ENCODE peak calls at places on chromosome 14, in ten cellular contexts. One of them, this sample, is unnamed.

GRCh38 chr14:101372494-101372813 is 188.8 kb upstream of the DIO3 start:
- DNase-seq in progenitor cell of endocrine pancreas: no peak
- DNase-seq in CD4-positive, alpha-beta T cell: no peak
- DNase-seq in dorsolateral prefrontal cortex: no peak
- DNase-seq in fibroblast of lung: no peak
- DNase-seq in AG10803: no peak
- DNase-seq in astrocyte of the cerebellum: no peak
- DNase-seq in psoas muscle: no peak
- DNase-seq in endothelial cell of umbilical vein: no peak
- DNase-seq in brain microvascular endothelial cell: no peak
- DNase-seq in this sample: no peak

GRCh38 chr14:55333785-55334485 is 62.7 kb downstream of the FBXO34 start:
- DNase-seq in fibroblast of lung: peak
- DNase-seq in AG10803: no peak
- DNase-seq in CD4-positive, alpha-beta T cell: no peak
- DNase-seq in astrocyte of the cerebellum: no peak
- DNase-seq in psoas muscle: no peak
- DNase-seq in endothelial cell of umbilical vein: peak
- DNase-seq in brain microvascular endothelial cell: no peak
- DNase-seq in progenitor cell of endocrine pancreas: no peak
- DNase-seq in dorsolateral prefrontal cortex: no peak
- DNase-seq in this sample: no peak

GRCh38 chr14:29039171-29039570 is 272.6 kb downstream of the FOXG1 start:
- DNase-seq in endothelial cell of umbilical vein: no peak
- DNase-seq in AG10803: peak
- DNase-seq in psoas muscle: no peak
- DNase-seq in brain microvascular endothelial cell: no peak
- DNase-seq in dorsolateral prefrontal cortex: no peak
- DNase-seq in progenitor cell of endocrine pancreas: no peak
- DNase-seq in CD4-positive, alpha-beta T cell: no peak
- DNase-seq in astrocyte of the cerebellum: no peak
- DNase-seq in fibroblast of lung: peak
- DNase-seq in this sample: no peak

GRCh38 chr14:90518941-90519256 is 122.1 kb downstream of the CALM1 start:
- DNase-seq in AG10803: peak
- DNase-seq in astrocyte of the cerebellum: no peak
- DNase-seq in brain microvascular endothelial cell: no peak
- DNase-seq in dorsolateral prefrontal cortex: no peak
- DNase-seq in psoas muscle: no peak
- DNase-seq in fibroblast of lung: no peak
- DNase-seq in endothelial cell of umbilical vein: peak
- DNase-seq in progenitor cell of endocrine pancreas: no peak
- DNase-seq in CD4-positive, alpha-beta T cell: peak
- DNase-seq in this sample: no peak

GRCh38 chr14:58922211-58922940 is 266.1 kb upstream of the DAAM1 start:
- DNase-seq in brain microvascular endothelial cell: no peak
- DNase-seq in CD4-positive, alpha-beta T cell: no peak
- DNase-seq in AG10803: peak
- DNase-seq in dorsolateral prefrontal cortex: no peak
- DNase-seq in fibroblast of lung: no peak
- DNase-seq in psoas muscle: no peak
- DNase-seq in astrocyte of the cerebellum: no peak
- DNase-seq in progenitor cell of endocrine pancreas: no peak
- DNase-seq in endothelial cell of umbilical vein: no peak
- DNase-seq in this sample: no peak

GRCh38 chr14:56150645-56151345 is 32.6 kb downstream of the PELI2 start:
- DNase-seq in endothelial cell of umbilical vein: no peak
- DNase-seq in fibroblast of lung: no peak
- DNase-seq in brain microvascular endothelial cell: no peak
- DNase-seq in CD4-positive, alpha-beta T cell: no peak
- DNase-seq in progenitor cell of endocrine pancreas: no peak
- DNase-seq in dorsolateral prefrontal cortex: no peak
- DNase-seq in AG10803: no peak
- DNase-seq in psoas muscle: no peak
- DNase-seq in astrocyte of the cerebellum: no peak
- DNase-seq in this sample: no peak

GRCh38 chr14:21098134-21098891 is at the start of gene ZNF219:
- DNase-seq in endothelial cell of umbilical vein: peak
- DNase-seq in CD4-positive, alpha-beta T cell: no peak
- DNase-seq in astrocyte of the cerebellum: no peak
- DNase-seq in fibroblast of lung: peak
- DNase-seq in psoas muscle: peak
- DNase-seq in progenitor cell of endocrine pancreas: peak
- DNase-seq in AG10803: peak
- DNase-seq in brain microvascular endothelial cell: no peak
- DNase-seq in dorsolateral prefrontal cortex: no peak
- DNase-seq in this sample: no peak

GRCh38 chr14:50829472-50830043 is 1.4 kb downstream of the NIN start:
- DNase-seq in fibroblast of lung: no peak
- DNase-seq in endothelial cell of umbilical vein: no peak
- DNase-seq in CD4-positive, alpha-beta T cell: no peak
- DNase-seq in psoas muscle: no peak
- DNase-seq in AG10803: no peak
- DNase-seq in astrocyte of the cerebellum: no peak
- DNase-seq in progenitor cell of endocrine pancreas: no peak
- DNase-seq in brain microvascular endothelial cell: no peak
- DNase-seq in dorsolateral prefrontal cortex: no peak
- DNase-seq in this sample: no peak

GRCh38 chr14:57889245-57889644 is 23.4 kb upstream of the SLC35F4 start:
- DNase-seq in psoas muscle: no peak
- DNase-seq in fibroblast of lung: peak
- DNase-seq in progenitor cell of endocrine pancreas: no peak
- DNase-seq in AG10803: peak
- DNase-seq in brain microvascular endothelial cell: no peak
- DNase-seq in dorsolateral prefrontal cortex: peak
- DNase-seq in endothelial cell of umbilical vein: peak
- DNase-seq in astrocyte of the cerebellum: peak
- DNase-seq in CD4-positive, alpha-beta T cell: no peak
- DNase-seq in this sample: no peak

GRCh38 chr14:61211476-61212262 is 69.5 kb downstream of the TMEM30B start:
- DNase-seq in progenitor cell of endocrine pancreas: no peak
- DNase-seq in brain microvascular endothelial cell: no peak
- DNase-seq in psoas muscle: no peak
- DNase-seq in fibroblast of lung: no peak
- DNase-seq in CD4-positive, alpha-beta T cell: no peak
- DNase-seq in endothelial cell of umbilical vein: no peak
- DNase-seq in dorsolateral prefrontal cortex: no peak
- DNase-seq in astrocyte of the cerebellum: no peak
- DNase-seq in AG10803: no peak
- DNase-seq in this sample: no peak

GRCh38 chr14:95264271-95264973 is 55.3 kb downstream of the CLMN start:
- DNase-seq in AG10803: no peak
- DNase-seq in endothelial cell of umbilical vein: no peak
- DNase-seq in progenitor cell of endocrine pancreas: no peak
- DNase-seq in psoas muscle: no peak
- DNase-seq in fibroblast of lung: no peak
- DNase-seq in brain microvascular endothelial cell: no peak
- DNase-seq in CD4-positive, alpha-beta T cell: no peak
- DNase-seq in dorsolateral prefrontal cortex: no peak
- DNase-seq in astrocyte of the cerebellum: no peak
- DNase-seq in this sample: no peak

GRCh38 chr14:51472881-51473280 is 178.8 kb upstream of the FRMD6 start:
- DNase-seq in psoas muscle: no peak
- DNase-seq in astrocyte of the cerebellum: no peak
- DNase-seq in dorsolateral prefrontal cortex: no peak
- DNase-seq in fibroblast of lung: peak
- DNase-seq in progenitor cell of endocrine pancreas: no peak
- DNase-seq in AG10803: peak
- DNase-seq in brain microvascular endothelial cell: no peak
- DNase-seq in endothelial cell of umbilical vein: peak
- DNase-seq in CD4-positive, alpha-beta T cell: no peak
- DNase-seq in this sample: no peak

GRCh38 chr14:103909531-103910261 is 18.6 kb upstream of the TDRD9 start:
- DNase-seq in astrocyte of the cerebellum: no peak
- DNase-seq in endothelial cell of umbilical vein: no peak
- DNase-seq in progenitor cell of endocrine pancreas: no peak
- DNase-seq in AG10803: no peak
- DNase-seq in dorsolateral prefrontal cortex: no peak
- DNase-seq in CD4-positive, alpha-beta T cell: no peak
- DNase-seq in psoas muscle: no peak
- DNase-seq in fibroblast of lung: no peak
- DNase-seq in brain microvascular endothelial cell: no peak
- DNase-seq in this sample: no peak

GRCh38 chr14:68735836-68736235 is 57.0 kb downstream of the ZFP36L1 start:
- DNase-seq in dorsolateral prefrontal cortex: no peak
- DNase-seq in astrocyte of the cerebellum: no peak
- DNase-seq in AG10803: peak
- DNase-seq in psoas muscle: no peak
- DNase-seq in progenitor cell of endocrine pancreas: no peak
- DNase-seq in brain microvascular endothelial cell: no peak
- DNase-seq in CD4-positive, alpha-beta T cell: no peak
- DNase-seq in endothelial cell of umbilical vein: no peak
- DNase-seq in fibroblast of lung: peak
- DNase-seq in this sample: no peak

GRCh38 chr14:68730367-68730766 is 62.5 kb downstream of the ZFP36L1 start:
- DNase-seq in CD4-positive, alpha-beta T cell: no peak
- DNase-seq in dorsolateral prefrontal cortex: no peak
- DNase-seq in progenitor cell of endocrine pancreas: no peak
- DNase-seq in AG10803: no peak
- DNase-seq in psoas muscle: no peak
- DNase-seq in brain microvascular endothelial cell: no peak
- DNase-seq in fibroblast of lung: no peak
- DNase-seq in endothelial cell of umbilical vein: no peak
- DNase-seq in astrocyte of the cerebellum: no peak
- DNase-seq in this sample: no peak

GRCh38 chr14:68730811-68731425 is 61.9 kb downstream of the ZFP36L1 start:
- DNase-seq in brain microvascular endothelial cell: no peak
- DNase-seq in fibroblast of lung: no peak
- DNase-seq in astrocyte of the cerebellum: no peak
- DNase-seq in progenitor cell of endocrine pancreas: no peak
- DNase-seq in CD4-positive, alpha-beta T cell: no peak
- DNase-seq in psoas muscle: no peak
- DNase-seq in dorsolateral prefrontal cortex: no peak
- DNase-seq in endothelial cell of umbilical vein: no peak
- DNase-seq in AG10803: no peak
- DNase-seq in this sample: no peak

GRCh38 chr14:68734231-68734732 is 58.6 kb downstream of the ZFP36L1 start:
- DNase-seq in progenitor cell of endocrine pancreas: no peak
- DNase-seq in fibroblast of lung: no peak
- DNase-seq in psoas muscle: no peak
- DNase-seq in CD4-positive, alpha-beta T cell: no peak
- DNase-seq in dorsolateral prefrontal cortex: no peak
- DNase-seq in astrocyte of the cerebellum: no peak
- DNase-seq in AG10803: no peak
- DNase-seq in endothelial cell of umbilical vein: peak
- DNase-seq in brain microvascular endothelial cell: no peak
- DNase-seq in this sample: peak

GRCh38 chr14:68733086-68733621 is 59.7 kb downstream of the ZFP36L1 start:
- DNase-seq in astrocyte of the cerebellum: no peak
- DNase-seq in brain microvascular endothelial cell: no peak
- DNase-seq in AG10803: peak
- DNase-seq in dorsolateral prefrontal cortex: peak
- DNase-seq in CD4-positive, alpha-beta T cell: no peak
- DNase-seq in fibroblast of lung: no peak
- DNase-seq in progenitor cell of endocrine pancreas: no peak
- DNase-seq in endothelial cell of umbilical vein: no peak
- DNase-seq in psoas muscle: no peak
- DNase-seq in this sample: no peak
- TF ChIP-seq CTCF in astrocyte of the cerebellum: no peak
- TF ChIP-seq CTCF in brain microvascular endothelial cell: no peak
- TF ChIP-seq CTCF in AG10803: no peak
- TF ChIP-seq CTCF in dorsolateral prefrontal cortex: no peak
- TF ChIP-seq CTCF in CD4-positive, alpha-beta T cell: no peak
- TF ChIP-seq CTCF in fibroblast of lung: no peak
- TF ChIP-seq CTCF in progenitor cell of endocrine pancreas: no peak
- TF ChIP-seq CTCF in endothelial cell of umbilical vein: no peak
- TF ChIP-seq CTCF in psoas muscle: no peak
- TF ChIP-seq CTCF in this sample: no peak

DNA sequence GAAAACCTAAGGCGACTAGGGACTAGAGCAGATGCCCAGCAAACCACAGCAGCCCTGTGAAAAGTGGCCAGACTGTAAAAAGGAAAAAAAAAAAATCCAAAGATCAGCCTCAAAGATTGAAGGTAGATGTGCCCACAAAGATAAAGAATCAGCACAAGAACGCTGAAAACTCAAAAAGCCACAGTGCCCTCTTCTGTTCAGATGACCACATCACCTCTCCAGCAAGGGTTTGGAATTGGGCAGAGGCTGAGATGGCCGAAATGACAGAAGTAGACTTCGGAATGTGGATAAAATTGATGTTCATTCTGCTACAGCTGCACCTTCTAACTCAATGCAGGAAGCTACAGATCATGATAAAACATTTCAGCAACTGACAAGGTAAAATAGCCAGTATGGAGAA is 154.4 kb downstream of the GPHN start:
- DNase-seq in psoas muscle: no peak
- DNase-seq in progenitor cell of endocrine pancreas: no peak
- DNase-seq in fibroblast of lung: peak
- DNase-seq in AG10803: no peak
- DNase-seq in astrocyte of the cerebellum: no peak
- DNase-seq in brain microvascular endothelial cell: peak
- DNase-seq in endothelial cell of umbilical vein: peak
- DNase-seq in CD4-positive, alpha-beta T cell: no peak
- DNase-seq in dorsolateral prefrontal cortex: no peak
- DNase-seq in this sample: no peak
- TF ChIP-seq CTCF in psoas muscle: peak
- TF ChIP-seq CTCF in progenitor cell of endocrine pancreas: peak
- TF ChIP-seq CTCF in fibroblast of lung: peak
- TF ChIP-seq CTCF in AG10803: peak
- TF ChIP-seq CTCF in astrocyte of the cerebellum: peak
- TF ChIP-seq CTCF in brain microvascular endothelial cell: peak
- TF ChIP-seq CTCF in endothelial cell of umbilical vein: peak
- TF ChIP-seq CTCF in CD4-positive, alpha-beta T cell: no peak
- TF ChIP-seq CTCF in dorsolateral prefrontal cortex: peak
- TF ChIP-seq CTCF in this sample: no peak

DNA sequence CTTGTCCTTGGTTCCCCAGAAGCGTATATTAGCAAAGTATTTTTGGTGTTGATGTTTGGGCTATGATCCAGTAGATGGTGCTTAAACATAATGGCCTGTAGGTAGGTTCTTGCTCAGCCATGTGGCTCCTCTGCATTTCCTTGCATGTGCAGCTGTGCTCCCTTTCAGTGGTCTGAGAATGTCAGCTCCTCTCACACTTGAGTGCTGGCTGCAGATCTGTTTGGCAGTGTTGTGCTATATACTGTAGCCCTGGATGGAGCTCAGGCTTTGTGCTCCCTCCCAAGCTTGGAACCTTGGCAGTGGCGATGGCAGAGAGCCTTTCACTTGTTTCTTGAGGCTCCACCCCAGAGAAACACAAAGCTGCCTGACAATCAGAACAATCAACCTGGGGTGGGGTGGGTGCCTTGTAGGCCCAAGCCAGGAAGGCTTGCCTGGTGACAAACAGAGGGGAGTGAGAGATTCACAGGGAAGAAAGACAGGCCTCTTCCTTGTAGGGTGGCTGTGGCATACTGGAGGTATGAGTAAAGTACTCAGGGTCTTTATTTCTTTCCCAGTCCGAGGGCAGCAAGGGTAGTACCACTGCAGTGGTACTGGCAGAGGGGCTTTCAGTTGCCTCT is 255.3 kb downstream of the RAD51B start:
- DNase-seq in CD4-positive, alpha-beta T cell: no peak
- DNase-seq in psoas muscle: no peak
- DNase-seq in dorsolateral prefrontal cortex: no peak
- DNase-seq in progenitor cell of endocrine pancreas: no peak
- DNase-seq in fibroblast of lung: peak
- DNase-seq in endothelial cell of umbilical vein: no peak
- DNase-seq in astrocyte of the cerebellum: no peak
- DNase-seq in brain microvascular endothelial cell: no peak
- DNase-seq in AG10803: no peak
- DNase-seq in this sample: no peak
- TF ChIP-seq CTCF in CD4-positive, alpha-beta T cell: no peak
- TF ChIP-seq CTCF in psoas muscle: no peak
- TF ChIP-seq CTCF in dorsolateral prefrontal cortex: no peak
- TF ChIP-seq CTCF in progenitor cell of endocrine pancreas: no peak
- TF ChIP-seq CTCF in fibroblast of lung: no peak
- TF ChIP-seq CTCF in endothelial cell of umbilical vein: no peak
- TF ChIP-seq CTCF in astrocyte of the cerebellum: no peak
- TF ChIP-seq CTCF in brain microvascular endothelial cell: no peak
- TF ChIP-seq CTCF in AG10803: no peak
- TF ChIP-seq CTCF in this sample: no peak

GRCh38 chr14:94028450-94028826 is 2.3 kb downstream of the OTUB2 start:
- DNase-seq in astrocyte of the cerebellum: peak
- DNase-seq in CD4-positive, alpha-beta T cell: no peak
- DNase-seq in dorsolateral prefrontal cortex: no peak
- DNase-seq in AG10803: no peak
- DNase-seq in brain microvascular endothelial cell: peak
- DNase-seq in fibroblast of lung: no peak
- DNase-seq in psoas muscle: no peak
- DNase-seq in endothelial cell of umbilical vein: no peak
- DNase-seq in progenitor cell of endocrine pancreas: no peak
- DNase-seq in this sample: no peak
- TF ChIP-seq CTCF in astrocyte of the cerebellum: peak
- TF ChIP-seq CTCF in CD4-positive, alpha-beta T cell: no peak
- TF ChIP-seq CTCF in dorsolateral prefrontal cortex: no peak
- TF ChIP-seq CTCF in AG10803: no peak
- TF ChIP-seq CTCF in brain microvascular endothelial cell: peak
- TF ChIP-seq CTCF in fibroblast of lung: no peak
- TF ChIP-seq CTCF in psoas muscle: no peak
- TF ChIP-seq CTCF in endothelial cell of umbilical vein: no peak
- TF ChIP-seq CTCF in progenitor cell of endocrine pancreas: no peak
- TF ChIP-seq CTCF in this sample: no peak